ENCODE peak calls at places on chromosomes 13 and 19, in six cellular contexts. K is SJSA1, V is body of pancreas, M is right cardiac atrium, R is lower lobe of right lung, C is PC-3. X is an unnamed sample.

GRCh38 chr13:106566682-106567420 is 1.1 kb downstream of the ARGLU1 start:
- DNase-seq in V (peak; percentile 54), C (peak; percentile 45), K (peak; percentile 54), R (peak; percentile 72), M (peak; percentile 86), X (peak; percentile 71)

GRCh38 chr13:61247149-61247936 is 168.3 kb downstream of the PCDH20 start:
- DNase-seq in V (no peak), C (no peak), R (no peak), M (peak; percentile 9), K (no peak), X (no peak)

GRCh38 chr19:34316741-34317241 is 48.2 kb upstream of the GPI start:
- DNase-seq in K (peak; percentile 16), M (no peak), V (no peak), C (peak; percentile 17), R (no peak), X (no peak)

GRCh38 chr13:44211286-44211685 is 162.3 kb upstream of the SERP2 start:
- DNase-seq in M (no peak), K (no peak), C (no peak), R (no peak), V (no peak), X (no peak)

GRCh38 chr13:25468330-25469178 is 96.8 kb downstream of the ATP8A2 start:
- DNase-seq in K (no peak), R (no peak), C (no peak), M (peak; percentile 50), V (no peak), X (peak; percentile 21)

GRCh38 chr13:30033681-30034447 is 183.4 kb upstream of the UBL3 start:
- DNase-seq in K (peak; percentile 87), V (no peak), R (no peak), M (no peak), C (peak; percentile 69), X (peak; percentile 46)

GRCh38 chr13:62502606-62503005 is 1087.0 kb upstream of the PCDH20 start:
- DNase-seq in C (no peak), R (no peak), M (no peak), V (no peak), K (no peak), X (no peak)

GRCh38 chr19:27691991-27692390 is 1521.0 kb downstream of the UQCRFS1 start:
- DNase-seq in M (no peak), C (no peak), R (no peak), K (no peak), V (no peak), X (no peak)

GRCh38 chr13:20353973-20354372 is 121.9 kb upstream of the GJB6 start:
- DNase-seq in C (peak; percentile 74), K (no peak), R (no peak), M (no peak), V (no peak), X (peak; percentile 64)

GRCh38 chr13:73547239-73547638 is 488.4 kb downstream of the KLF5 start:
- DNase-seq in C (no peak), R (no peak), K (no peak), V (no peak), M (no peak), X (no peak)

GRCh38 chr13:83884141-83884540 is 1.9 kb upstream of the SLITRK1 start:
- DNase-seq in K (no peak), V (no peak), R (no peak), M (no peak), C (no peak), X (no peak)

GRCh38 chr13:83620535-83621220 is 261.6 kb downstream of the SLITRK1 start:
- DNase-seq in M (no peak), R (no peak), K (no peak), V (no peak), C (peak; percentile 71), X (peak; percentile 46)

GRCh38 chr13:67229438-67230242 is 496 bp downstream of the PCDH9 start:
- DNase-seq in K (no peak), M (no peak), C (peak; percentile 6), R (no peak), V (no peak), X (peak; percentile 6)

GRCh38 chr13:48040059-48040458 is 2.5 kb downstream of the NUDT15 start:
- DNase-seq in C (no peak), V (no peak), K (no peak), M (no peak), R (no peak), X (no peak)
- H3K4me1 ChIP-seq in C (peaks cover 36% of the 10 kb centered on the region), V (peaks cover 18% of the 10 kb centered on the region), K (peaks cover 13% of the 10 kb centered on the region), M (no peaks in the 10 kb centered on the region), R (peaks cover 14% of the 10 kb centered on the region), X (peaks cover 5% of the 10 kb centered on the region)

GRCh38 chr13:46086985-46087384 is 17.8 kb downstream of the CPB2 start:
- DNase-seq in C (no peak), R (no peak), M (no peak), V (no peak), K (no peak), X (no peak)

GRCh38 chr13:46085737-46086136 is 19.1 kb downstream of the CPB2 start:
- DNase-seq in R (no peak), M (no peak), V (no peak), K (no peak), C (no peak), X (no peak)

GRCh38 chr13:46087481-46087880 is 17.4 kb downstream of the CPB2 start:
- DNase-seq in K (no peak), R (no peak), C (no peak), V (no peak), M (no peak), X (no peak)

GRCh38 chr13:46089213-46089612 is 15.6 kb downstream of the CPB2 start:
- DNase-seq in R (no peak), M (no peak), C (no peak), V (no peak), K (no peak), X (no peak)

DNA sequence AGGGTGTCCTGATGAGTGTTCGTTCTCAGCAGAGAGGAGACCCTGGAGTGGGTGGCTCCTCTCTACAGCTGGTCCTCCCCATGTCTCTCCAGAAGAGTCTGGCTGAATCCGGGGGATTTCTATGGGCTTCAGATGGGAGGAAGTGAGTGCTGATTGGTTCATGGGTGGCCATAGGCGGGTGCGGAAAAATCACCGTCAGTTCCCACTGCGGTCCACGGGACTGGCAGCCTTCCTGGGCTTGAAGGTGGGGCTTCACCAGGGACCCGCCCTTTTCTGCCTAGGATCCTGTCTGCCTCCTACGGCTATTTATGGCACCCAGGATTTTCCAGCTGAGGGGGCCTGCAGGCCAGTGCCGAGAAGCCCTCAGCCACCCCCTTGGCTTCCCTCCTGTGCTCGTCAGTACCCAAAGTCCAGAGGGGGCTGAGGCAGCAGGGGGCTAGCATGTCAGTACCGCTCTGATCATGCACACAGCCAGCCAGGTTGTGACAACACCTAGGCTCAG is 18.4 kb downstream of the CPB2 start:
- DNase-seq in K (no peak), R (no peak), C (no peak), M (no peak), V (no peak), X (no peak)
- H3K4me3 ChIP-seq in K (no peak overlapping the region), R (no peak overlapping the region), C (no peak overlapping the region), M (no peak overlapping the region), V (no peak overlapping the region), X (no peak overlapping the region)

GRCh38 chr19:18804139-18804601 is 13.1 kb upstream of the COMP start:
- DNase-seq in R (no peak), C (no peak), K (no peak), V (no peak), M (no peak), X (no peak)
- H3K4me1 ChIP-seq in R (peaks cover 5% of the 10 kb centered on the region), C (no peaks in the 10 kb centered on the region), K (no peaks in the 10 kb centered on the region), V (no peaks in the 10 kb centered on the region), M (no peaks in the 10 kb centered on the region), X (no peaks in the 10 kb centered on the region)

GRCh38 chr19:29943615-29944014 is 1.6 kb downstream of the URI1 start:
- DNase-seq in C (no peak), M (no peak), V (no peak), R (no peak), K (no peak), X (no peak)
- H3K4me3 ChIP-seq in C (peak overlapping the region; percentile 97), M (peak overlapping the region; percentile 71), V (no peak overlapping the region), R (no peak overlapping the region), K (peak overlapping the region; percentile 93), X (peak overlapping the region; percentile 93)

GRCh38 chr13:52414051-52414450 is 8.1 kb upstream of the THSD1 start:
- DNase-seq in M (no peak), R (no peak), C (no peak), V (no peak), K (no peak), X (no peak)

GRCh38 chr13:52411629-52412028 is 5.7 kb upstream of the THSD1 start:
- DNase-seq in R (no peak), K (no peak), M (no peak), V (no peak), C (peak; percentile 5), X (no peak)

GRCh38 chr13:52412128-52412527 is 6.2 kb upstream of the THSD1 start:
- DNase-seq in C (no peak), R (no peak), V (no peak), M (no peak), K (no peak), X (no peak)

GRCh38 chr13:52419080-52419479 is 13.1 kb upstream of the THSD1 start:
- DNase-seq in M (no peak), V (no peak), R (no peak), K (no peak), C (no peak), X (no peak)

GRCh38 chr13:52414963-52415362 is 9.0 kb upstream of the THSD1 start:
- DNase-seq in M (no peak), R (no peak), V (no peak), K (no peak), C (no peak), X (no peak)
- H3K4me1 ChIP-seq in M (peaks cover 3% of the 10 kb centered on the region), R (no peaks in the 10 kb centered on the region), V (no peaks in the 10 kb centered on the region), K (peaks cover 5% of the 10 kb centered on the region), C (no peaks in the 10 kb centered on the region), X (peaks cover 11% of the 10 kb centered on the region)

GRCh38 chr19:3402631-3403443 is 36.5 kb downstream of the NFIC start:
- DNase-seq in C (no peak), K (no peak), M (no peak), V (no peak), R (no peak), X (no peak)

GRCh38 chr19:3404324-3405260 is 38.2 kb downstream of the NFIC start:
- DNase-seq in R (peak; percentile 86), V (peak; percentile 95), C (no peak), M (peak; percentile 96), K (peak; percentile 93), X (peak; percentile 95)

GRCh38 chr19:3405261-3405653 is 38.9 kb downstream of the NFIC start:
- DNase-seq in V (no peak), M (no peak), R (no peak), K (no peak), C (no peak), X (no peak)

GRCh38 chr19:3401004-3401768 is 34.8 kb downstream of the NFIC start:
- DNase-seq in C (no peak), K (no peak), V (no peak), R (no peak), M (no peak), X (no peak)

DNA sequence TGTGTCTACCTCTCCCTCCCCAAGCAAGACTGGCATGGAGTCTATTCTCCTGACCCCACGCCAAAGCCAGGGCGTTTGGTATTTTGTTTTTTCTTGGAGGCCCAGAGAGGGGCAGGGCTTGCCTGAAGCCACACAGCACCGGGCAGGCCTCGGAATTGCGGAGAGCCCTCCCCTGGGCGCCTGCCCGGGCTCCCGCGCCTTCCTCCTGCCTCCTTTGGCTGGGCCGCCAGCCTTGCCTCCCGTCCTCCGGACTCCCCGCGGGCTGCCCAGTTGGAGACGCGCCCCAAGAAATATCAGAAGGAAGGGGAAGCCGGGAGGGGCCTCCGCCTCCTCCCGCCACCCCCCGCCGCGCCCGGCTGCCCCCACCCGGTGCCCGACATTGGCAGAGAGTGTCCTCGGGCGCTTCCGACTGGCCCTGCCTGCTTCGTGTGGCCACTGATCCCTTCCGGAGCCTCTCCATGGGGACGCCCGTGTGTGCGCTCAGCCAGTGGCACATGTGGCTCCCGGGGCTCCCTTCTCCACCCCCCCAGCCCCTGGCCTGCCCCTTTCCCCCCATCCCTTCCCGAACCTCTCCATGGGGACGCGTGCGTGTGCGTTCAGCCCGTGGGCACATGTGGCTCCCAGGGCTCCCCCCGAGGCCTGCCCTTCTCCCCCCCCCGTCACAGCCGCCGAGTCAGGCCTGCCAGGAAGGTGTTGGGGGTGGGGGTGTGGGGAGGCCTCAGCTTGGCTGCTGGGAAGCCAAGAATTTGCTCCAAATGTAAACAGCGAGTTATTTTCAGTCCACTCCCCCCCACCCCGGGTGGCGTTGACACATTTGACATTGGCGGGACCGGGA is 37.3 kb downstream of the NFIC start:
- DNase-seq in C (no peak), R (peak; percentile 90), V (peak; percentile 97), K (peak; percentile 96), M (peak; percentile 97), X (peak; percentile 96)
- H3K4me3 ChIP-seq in C (no peak overlapping the region), R (peak overlapping the region; percentile 45), V (no peak overlapping the region), K (peak overlapping the region; percentile 30), M (peak overlapping the region; percentile 13), X (no peak overlapping the region)